ENCODE peak calls at places on chromosomes 2 and 18, in nine cellular contexts. A, Z, C, P, H, K, U, F and V are unnamed samples.

GRCh38 chr2:41906325-41906700 is 141.5 kb upstream of the PKDCC start:
- DNase-seq in A (no peak), Z (no peak), C (no peak), P (no peak), H (no peak), K (no peak), U (no peak), F (no peak), V (no peak)

GRCh38 chr2:109513749-109514588 is 99.8 kb downstream of the SEPTIN10 start:
- DNase-seq in A (peak), Z (no peak), C (no peak), P (no peak), H (no peak), K (peak), U (no peak), F (no peak), V (no peak)

GRCh38 chr2:88068044-88068443 is 419 bp downstream of the SMYD1 start:
- DNase-seq in A (no peak), Z (no peak), C (no peak), P (no peak), H (no peak), K (no peak), U (no peak), F (no peak), V (no peak)

GRCh38 chr2:15772681-15773080 is 167.7 kb upstream of the MYCN start:
- DNase-seq in A (no peak), Z (no peak), C (no peak), P (no peak), H (no peak), K (no peak), U (no peak), F (no peak), V (no peak)

GRCh38 chr2:35035883-35036282 is 1319.7 kb upstream of the CRIM1 start:
- DNase-seq in A (no peak), Z (no peak), C (no peak), P (peak), H (no peak), K (no peak), U (no peak), F (no peak), V (no peak)

GRCh38 chr2:75087726-75088125 is 111.6 kb downstream of the TACR1 start:
- DNase-seq in A (no peak), Z (no peak), C (no peak), P (no peak), H (no peak), K (peak), U (no peak), F (no peak), V (no peak)

GRCh38 chr2:69767034-69767433 is 25.1 kb downstream of the ANXA4 start:
- DNase-seq in A (no peak), Z (no peak), C (no peak), P (no peak), H (no peak), K (peak), U (no peak), F (no peak), V (no peak)

GRCh38 chr18:72376256-72376655 is 167.9 kb downstream of the CBLN2 start:
- DNase-seq in A (no peak), Z (no peak), C (peak), P (no peak), H (no peak), K (no peak), U (no peak), F (no peak), V (no peak)

GRCh38 chr2:234949762-234950434 is 1.9 kb upstream of the SH3BP4 start:
- DNase-seq in A (no peak), Z (no peak), C (no peak), P (no peak), H (no peak), K (peak), U (no peak), F (no peak), V (no peak)

GRCh38 chr2:1675633-1676032 is 68.7 kb downstream of the PXDN start:
- DNase-seq in A (peak), Z (no peak), C (no peak), P (peak), H (no peak), K (peak), U (no peak), F (no peak), V (no peak)

GRCh38 chr2:205770557-205770956 is 88.3 kb downstream of the NRP2 start:
- DNase-seq in A (no peak), Z (no peak), C (no peak), P (no peak), H (no peak), K (no peak), U (no peak), F (no peak), V (no peak)

GRCh38 chr2:128642316-128642715 is 323.6 kb upstream of the HS6ST1 start:
- DNase-seq in A (no peak), Z (no peak), C (no peak), P (no peak), H (no peak), K (no peak), U (no peak), F (no peak), V (peak)

GRCh38 chr2:177075254-177075653 is 137.3 kb upstream of the HNRNPA3 start:
- DNase-seq in A (no peak), Z (no peak), C (no peak), P (no peak), H (no peak), K (no peak), U (no peak), F (no peak), V (no peak)

GRCh38 chr2:191217580-191217979 is 27.6 kb upstream of the MYO1B start:
- DNase-seq in A (peak), Z (peak), C (peak), P (no peak), H (no peak), K (peak), U (no peak), F (no peak), V (no peak)

GRCh38 chr2:61677306-61677705 is 139.2 kb upstream of the XPO1 start:
- DNase-seq in A (no peak), Z (no peak), C (no peak), P (no peak), H (no peak), K (no peak), U (no peak), F (no peak), V (no peak)

GRCh38 chr2:43519711-43520221 is 76.1 kb downstream of the THADA start:
- DNase-seq in A (peak), Z (no peak), C (peak), P (no peak), H (no peak), K (peak), U (no peak), F (no peak), V (no peak)

GRCh38 chr2:217846321-217846743 is 156.5 kb downstream of the TNS1 start:
- DNase-seq in A (no peak), Z (no peak), C (no peak), P (no peak), H (no peak), K (no peak), U (no peak), F (no peak), V (no peak)

GRCh38 chr2:105180491-105180972 is 61.0 kb upstream of the GPR45 start:
- DNase-seq in A (no peak), Z (peak), C (no peak), P (no peak), H (no peak), K (no peak), U (no peak), F (no peak), V (no peak)

GRCh38 chr2:199278099-199278498 is 179.6 kb downstream of the SATB2 start:
- DNase-seq in A (peak), Z (no peak), C (no peak), P (no peak), H (no peak), K (peak), U (no peak), F (no peak), V (no peak)